ENCODE peak calls at places on chromosomes 7 and 10, in six cellular contexts. One of them, this sample, is unnamed.

GRCh38 chr10:124090630-124091209 is 2.7 kb downstream of the CHST15 start:
- DNase-seq in A549: no peak
- DNase-seq in Calu3: peak
- DNase-seq in H9: no peak
- DNase-seq in fibroblast of lung: no peak
- DNase-seq in GM12864: no peak
- DNase-seq in this sample: no peak

GRCh38 chr10:6321880-6322279 is 119.1 kb downstream of the PFKFB3 start:
- DNase-seq in GM12864: no peak
- DNase-seq in fibroblast of lung: peak
- DNase-seq in Calu3: no peak
- DNase-seq in H9: no peak
- DNase-seq in A549: no peak
- DNase-seq in this sample: no peak

GRCh38 chr7:158016171-158017087 is 571.2 kb downstream of the PTPRN2 start:
- DNase-seq in fibroblast of lung: peak
- DNase-seq in A549: no peak
- DNase-seq in H9: no peak
- DNase-seq in GM12864: no peak
- DNase-seq in Calu3: no peak
- DNase-seq in this sample: no peak

GRCh38 chr10:122974034-122974433 is 6.2 kb upstream of the PSTK start:
- DNase-seq in Calu3: no peak
- DNase-seq in fibroblast of lung: no peak
- DNase-seq in H9: no peak
- DNase-seq in GM12864: no peak
- DNase-seq in A549: no peak
- DNase-seq in this sample: no peak

GRCh38 chr7:17696422-17696821 is 243.9 kb downstream of the SNX13 start:
- DNase-seq in GM12864: no peak
- DNase-seq in Calu3: peak
- DNase-seq in H9: no peak
- DNase-seq in fibroblast of lung: peak
- DNase-seq in A549: peak
- DNase-seq in this sample: peak

GRCh38 chr10:128573936-128574335 is 447.7 kb upstream of the MKI67 start:
- DNase-seq in Calu3: no peak
- DNase-seq in H9: no peak
- DNase-seq in fibroblast of lung: no peak
- DNase-seq in A549: no peak
- DNase-seq in GM12864: no peak
- DNase-seq in this sample: no peak

GRCh38 chr10:123348721-123349120 is 194.5 kb downstream of the BUB3 start:
- DNase-seq in GM12864: no peak
- DNase-seq in H9: no peak
- DNase-seq in A549: no peak
- DNase-seq in Calu3: no peak
- DNase-seq in fibroblast of lung: no peak
- DNase-seq in this sample: no peak

GRCh38 chr7:140456627-140457051 is 22.7 kb downstream of the MKRN1 start:
- DNase-seq in GM12864: no peak
- DNase-seq in A549: no peak
- DNase-seq in fibroblast of lung: no peak
- DNase-seq in Calu3: no peak
- DNase-seq in H9: no peak
- DNase-seq in this sample: no peak

GRCh38 chr10:62093863-62094291 is 174.8 kb downstream of the RTKN2 start:
- DNase-seq in fibroblast of lung: peak
- DNase-seq in GM12864: no peak
- DNase-seq in A549: no peak
- DNase-seq in H9: no peak
- DNase-seq in Calu3: peak
- DNase-seq in this sample: no peak

GRCh38 chr7:65832281-65832680 is 40.6 kb upstream of the VKORC1L1 start:
- DNase-seq in Calu3: no peak
- DNase-seq in fibroblast of lung: peak
- DNase-seq in A549: no peak
- DNase-seq in H9: peak
- DNase-seq in GM12864: no peak
- DNase-seq in this sample: no peak

GRCh38 chr7:100372256-100372655 is 1.0 kb upstream of the PILRA start:
- DNase-seq in GM12864: no peak
- DNase-seq in H9: no peak
- DNase-seq in Calu3: no peak
- DNase-seq in A549: no peak
- DNase-seq in fibroblast of lung: peak
- DNase-seq in this sample: no peak

GRCh38 chr10:113614304-113614703 is 49.5 kb downstream of the NRAP start:
- DNase-seq in fibroblast of lung: no peak
- DNase-seq in A549: no peak
- DNase-seq in Calu3: no peak
- DNase-seq in H9: no peak
- DNase-seq in GM12864: no peak
- DNase-seq in this sample: no peak

GRCh38 chr7:11009631-11010030 is 36.0 kb downstream of the PHF14 start:
- DNase-seq in A549: no peak
- DNase-seq in GM12864: no peak
- DNase-seq in fibroblast of lung: no peak
- DNase-seq in Calu3: no peak
- DNase-seq in H9: no peak
- DNase-seq in this sample: no peak

GRCh38 chr7:17558558-17559332 is 260.3 kb downstream of the AHR start:
- DNase-seq in A549: peak
- DNase-seq in Calu3: peak
- DNase-seq in H9: no peak
- DNase-seq in fibroblast of lung: no peak
- DNase-seq in GM12864: no peak
- DNase-seq in this sample: no peak

GRCh38 chr7:2106920-2107319 is 125.8 kb downstream of the MAD1L1 start:
- DNase-seq in Calu3: no peak
- DNase-seq in fibroblast of lung: peak
- DNase-seq in A549: no peak
- DNase-seq in H9: peak
- DNase-seq in GM12864: no peak
- DNase-seq in this sample: no peak

GRCh38 chr10:116216676-116217075 is 56.3 kb downstream of the GFRA1 start:
- DNase-seq in fibroblast of lung: no peak
- DNase-seq in GM12864: no peak
- DNase-seq in H9: no peak
- DNase-seq in A549: no peak
- DNase-seq in Calu3: no peak
- DNase-seq in this sample: no peak

GRCh38 chr10:92690211-92691041 is 671 bp downstream of the HHEX start:
- DNase-seq in fibroblast of lung: peak
- DNase-seq in H9: peak
- DNase-seq in GM12864: no peak
- DNase-seq in Calu3: no peak
- DNase-seq in A549: peak
- DNase-seq in this sample: no peak

GRCh38 chr10:109945473-109946177 is 22.3 kb upstream of the XPNPEP1 start:
- DNase-seq in A549: no peak
- DNase-seq in fibroblast of lung: no peak
- DNase-seq in Calu3: no peak
- DNase-seq in GM12864: no peak
- DNase-seq in H9: no peak
- DNase-seq in this sample: no peak

GRCh38 chr7:124783271-124783670 is 17.7 kb upstream of the GPR37 start:
- DNase-seq in GM12864: no peak
- DNase-seq in fibroblast of lung: no peak
- DNase-seq in Calu3: no peak
- DNase-seq in H9: no peak
- DNase-seq in A549: no peak
- DNase-seq in this sample: no peak

GRCh38 chr7:70154521-70155180 is 556.4 kb downstream of the AUTS2 start:
- DNase-seq in A549: no peak
- DNase-seq in Calu3: no peak
- DNase-seq in H9: no peak
- DNase-seq in fibroblast of lung: no peak
- DNase-seq in GM12864: no peak
- DNase-seq in this sample: no peak

GRCh38 chr7:47635091-47636090 is 53.5 kb upstream of the TNS3 start:
- DNase-seq in H9: peak
- DNase-seq in GM12864: no peak
- DNase-seq in fibroblast of lung: no peak
- DNase-seq in A549: peak
- DNase-seq in Calu3: peak
- DNase-seq in this sample: no peak

GRCh38 chr10:15313844-15314243 is 57.2 kb downstream of the FAM171A1 start:
- DNase-seq in A549: no peak
- DNase-seq in Calu3: no peak
- DNase-seq in H9: no peak
- DNase-seq in GM12864: no peak
- DNase-seq in fibroblast of lung: no peak
- DNase-seq in this sample: no peak

GRCh38 chr10:24891823-24892222 is 60.6 kb downstream of the PRTFDC1 start:
- DNase-seq in Calu3: no peak
- DNase-seq in H9: no peak
- DNase-seq in fibroblast of lung: peak
- DNase-seq in GM12864: no peak
- DNase-seq in A549: no peak
- DNase-seq in this sample: no peak

GRCh38 chr10:73953665-73954064 is 42.7 kb downstream of the PLAU start:
- DNase-seq in A549: no peak
- DNase-seq in Calu3: no peak
- DNase-seq in GM12864: no peak
- DNase-seq in H9: no peak
- DNase-seq in fibroblast of lung: peak
- DNase-seq in this sample: no peak

GRCh38 chr7:28755255-28755654 is 202.9 kb downstream of the TRIL start:
- DNase-seq in GM12864: no peak
- DNase-seq in Calu3: no peak
- DNase-seq in fibroblast of lung: peak
- DNase-seq in H9: no peak
- DNase-seq in A549: no peak
- DNase-seq in this sample: no peak

GRCh38 chr7:29807179-29807841 is 1.0 kb downstream of the WIPF3 start:
- DNase-seq in A549: peak
- DNase-seq in GM12864: no peak
- DNase-seq in Calu3: peak
- DNase-seq in H9: peak
- DNase-seq in fibroblast of lung: no peak
- DNase-seq in this sample: no peak
- TF ChIP-seq CTCF in A549: peak
- TF ChIP-seq CTCF in GM12864: no peak
- TF ChIP-seq CTCF in Calu3: peak
- TF ChIP-seq CTCF in H9: peak
- TF ChIP-seq CTCF in fibroblast of lung: no peak
- TF ChIP-seq CTCF in this sample: no peak

GRCh38 chr10:94803307-94803706 is 40.8 kb downstream of the CYP2C19 start:
- DNase-seq in GM12864: no peak
- DNase-seq in A549: no peak
- DNase-seq in fibroblast of lung: no peak
- DNase-seq in H9: peak
- DNase-seq in Calu3: no peak
- DNase-seq in this sample: no peak
- TF ChIP-seq CTCF in GM12864: no peak
- TF ChIP-seq CTCF in A549: no peak
- TF ChIP-seq CTCF in fibroblast of lung: no peak
- TF ChIP-seq CTCF in H9: no peak
- TF ChIP-seq CTCF in Calu3: no peak
- TF ChIP-seq CTCF in this sample: no peak

GRCh38 chr10:126097558-126098215 is 201.3 kb downstream of the FANK1 start:
- DNase-seq in Calu3: no peak
- DNase-seq in H9: no peak
- DNase-seq in A549: no peak
- DNase-seq in GM12864: no peak
- DNase-seq in fibroblast of lung: no peak
- DNase-seq in this sample: peak
- TF ChIP-seq CTCF in Calu3: no peak
- TF ChIP-seq CTCF in H9: peak
- TF ChIP-seq CTCF in A549: peak
- TF ChIP-seq CTCF in GM12864: peak
- TF ChIP-seq CTCF in fibroblast of lung: no peak
- TF ChIP-seq CTCF in this sample: no peak

GRCh38 chr7:105718511-105718925 is 137.2 kb upstream of the EFCAB10 start:
- DNase-seq in Calu3: peak
- DNase-seq in H9: no peak
- DNase-seq in fibroblast of lung: no peak
- DNase-seq in A549: no peak
- DNase-seq in GM12864: no peak
- DNase-seq in this sample: no peak

GRCh38 chr7:105708681-105709080 is 127.4 kb upstream of the EFCAB10 start:
- DNase-seq in A549: no peak
- DNase-seq in GM12864: no peak
- DNase-seq in Calu3: no peak
- DNase-seq in H9: no peak
- DNase-seq in fibroblast of lung: no peak
- DNase-seq in this sample: no peak

GRCh38 chr7:105715528-105715927 is 134.2 kb upstream of the EFCAB10 start:
- DNase-seq in A549: no peak
- DNase-seq in fibroblast of lung: no peak
- DNase-seq in Calu3: no peak
- DNase-seq in H9: no peak
- DNase-seq in GM12864: no peak
- DNase-seq in this sample: no peak

GRCh38 chr7:105711726-105712402 is 130.6 kb upstream of the EFCAB10 start:
- DNase-seq in GM12864: no peak
- DNase-seq in H9: no peak
- DNase-seq in Calu3: no peak
- DNase-seq in fibroblast of lung: no peak
- DNase-seq in A549: no peak
- DNase-seq in this sample: no peak

DNA sequence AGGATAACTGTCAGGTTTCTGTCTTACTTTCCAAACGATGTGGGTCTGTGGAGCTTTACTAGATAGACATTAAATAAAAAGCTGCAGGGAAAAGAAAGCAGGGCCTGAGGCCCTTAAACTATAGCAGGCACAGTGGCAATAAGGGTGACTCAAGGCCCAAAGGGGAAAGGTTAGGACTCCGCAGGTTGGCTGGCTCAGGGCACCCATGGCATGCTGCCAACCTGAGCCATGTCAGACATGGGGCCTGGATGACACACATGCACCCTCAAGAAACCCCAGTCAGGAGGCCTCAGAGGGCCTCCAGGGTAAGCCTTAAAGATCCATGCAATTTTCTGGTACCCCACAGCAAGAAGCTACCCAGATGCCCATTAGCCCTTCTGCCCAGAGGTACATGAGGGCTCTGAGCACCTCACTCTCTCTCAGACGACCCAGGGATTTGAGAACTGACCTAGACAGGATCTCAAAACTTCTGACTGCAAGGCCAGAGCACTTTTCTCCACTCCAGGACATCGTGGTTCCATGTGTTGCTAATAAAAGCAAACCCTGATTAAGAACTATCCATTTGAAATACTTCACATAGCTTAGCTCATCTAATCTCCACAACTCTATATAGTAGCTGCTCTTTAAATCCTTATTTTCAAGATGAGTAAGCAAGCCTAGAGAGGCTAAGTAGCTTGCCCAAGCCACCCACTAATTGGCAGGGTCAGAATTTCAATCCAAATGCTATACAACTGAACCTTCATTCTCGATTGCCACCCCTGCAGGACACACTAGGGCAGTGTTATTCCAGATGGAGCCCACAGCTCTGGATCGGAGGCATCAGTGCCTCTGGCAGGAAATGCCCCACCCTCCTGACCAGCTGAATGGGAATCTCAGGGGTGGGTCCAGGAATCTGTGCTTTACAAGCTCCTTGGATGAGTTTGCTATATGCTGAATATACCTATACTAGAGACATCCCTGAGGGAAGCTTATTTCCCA is 132.5 kb upstream of the EFCAB10 start:
- DNase-seq in H9: no peak
- DNase-seq in Calu3: no peak
- DNase-seq in GM12864: no peak
- DNase-seq in fibroblast of lung: no peak
- DNase-seq in A549: no peak
- DNase-seq in this sample: no peak
- TF ChIP-seq CTCF in H9: no peak
- TF ChIP-seq CTCF in Calu3: no peak
- TF ChIP-seq CTCF in GM12864: no peak
- TF ChIP-seq CTCF in fibroblast of lung: no peak
- TF ChIP-seq CTCF in A549: no peak
- TF ChIP-seq CTCF in this sample: no peak

This sample was measured in osteocyte.